ENCODE peak calls at places on chromosomes 7 and 10, in four cellular contexts. U is GM12878, G is GM12891, S is K562. K is an unnamed sample.

GRCh38 chr10:71285180-71285545 is 33.9 kb upstream of the SLC29A3 start:
- DNase-seq in U (no peak), G (peak), S (peak), K (peak)

GRCh38 chr10:78913219-78914059 is 155.3 kb upstream of the ZMIZ1 start:
- DNase-seq in U (no peak), G (no peak), S (no peak), K (no peak)

GRCh38 chr7:2518101-2518500 is 1.5 kb upstream of the LFNG start:
- DNase-seq in U (no peak), G (no peak), S (no peak), K (no peak)

GRCh38 chr10:30737931-30738391 is 108.4 kb upstream of the LYZL2 start:
- DNase-seq in U (peak), G (no peak), S (no peak), K (no peak)

GRCh38 chr10:52679117-52679516 is 93.5 kb downstream of the MBL2 start:
- DNase-seq in U (no peak), G (no peak), S (no peak), K (no peak)

GRCh38 chr7:74429153-74429747 is 24.5 kb upstream of the GTF2IRD1 start:
- DNase-seq in U (no peak), G (no peak), S (no peak), K (no peak)

GRCh38 chr7:81478664-81479063 is 291.2 kb downstream of the HGF start:
- DNase-seq in U (no peak), G (no peak), S (no peak), K (no peak)

GRCh38 chr10:2477154-2477553 is 590.2 kb upstream of the PFKP start:
- DNase-seq in U (no peak), G (no peak), S (no peak), K (no peak)

GRCh38 chr10:77244746-77245145 is 392.9 kb downstream of the KCNMA1 start:
- DNase-seq in U (no peak), G (no peak), S (no peak), K (no peak)

GRCh38 chr10:77249901-77250459 is 387.6 kb downstream of the KCNMA1 start:
- DNase-seq in U (no peak), G (no peak), S (no peak), K (no peak)

GRCh38 chr10:77247076-77247561 is 390.5 kb downstream of the KCNMA1 start:
- DNase-seq in U (no peak), G (no peak), S (no peak), K (no peak)

GRCh38 chr10:77248104-77248503 is 389.5 kb downstream of the KCNMA1 start:
- DNase-seq in U (no peak), G (no peak), S (no peak), K (no peak)

DNA sequence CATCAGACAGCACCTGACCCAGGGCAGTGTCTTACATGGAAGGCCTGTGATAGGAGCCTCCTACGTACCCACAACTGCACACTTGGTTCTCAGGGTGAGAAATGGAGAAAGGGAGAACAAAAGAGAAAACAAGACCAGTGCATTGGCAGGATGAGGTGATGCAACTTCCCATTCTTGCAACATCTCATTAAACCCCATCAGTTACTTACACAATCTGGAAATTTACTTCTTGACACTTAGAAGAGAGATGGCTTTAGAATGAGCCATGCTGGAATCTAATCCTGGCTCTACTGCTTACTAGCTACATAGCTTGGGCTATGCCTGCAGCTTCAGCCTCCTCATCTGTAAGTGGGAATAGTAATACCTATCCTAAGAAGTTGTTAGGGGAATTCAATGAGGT is 391.7 kb downstream of the KCNMA1 start:
- DNase-seq in U (no peak), G (no peak), S (no peak), K (peak)
- TF ChIP-seq SPI1 in U (no peak), G (no peak), S (no peak), K (no peak)

DNA sequence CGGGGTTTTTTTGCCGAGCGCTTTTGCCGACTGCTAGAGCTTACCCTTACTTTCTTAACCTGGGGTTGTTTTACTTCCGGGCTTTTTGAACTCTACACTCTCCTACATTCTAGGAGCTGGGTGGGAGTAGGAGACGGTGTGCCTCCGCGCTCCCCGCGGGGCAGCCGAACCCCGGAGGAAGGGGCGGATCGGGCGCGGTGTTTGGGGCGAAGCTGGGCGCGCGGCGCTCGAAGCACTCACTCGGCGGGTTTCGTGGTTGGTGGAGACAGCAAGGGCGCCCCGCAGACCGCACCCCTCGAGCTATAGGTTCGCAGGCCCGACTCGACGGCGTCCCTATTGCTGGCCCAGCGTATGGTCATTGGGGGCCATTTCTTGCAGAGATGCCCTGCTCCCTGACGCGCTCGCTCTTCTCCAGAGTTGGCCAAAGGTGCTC is 245 bp downstream of the ZNF518A start:
- DNase-seq in U (no peak), G (peak), S (peak), K (no peak)
- TF ChIP-seq SPI1 in U (no peak), G (no peak), S (no peak), K (no peak)

DNA sequence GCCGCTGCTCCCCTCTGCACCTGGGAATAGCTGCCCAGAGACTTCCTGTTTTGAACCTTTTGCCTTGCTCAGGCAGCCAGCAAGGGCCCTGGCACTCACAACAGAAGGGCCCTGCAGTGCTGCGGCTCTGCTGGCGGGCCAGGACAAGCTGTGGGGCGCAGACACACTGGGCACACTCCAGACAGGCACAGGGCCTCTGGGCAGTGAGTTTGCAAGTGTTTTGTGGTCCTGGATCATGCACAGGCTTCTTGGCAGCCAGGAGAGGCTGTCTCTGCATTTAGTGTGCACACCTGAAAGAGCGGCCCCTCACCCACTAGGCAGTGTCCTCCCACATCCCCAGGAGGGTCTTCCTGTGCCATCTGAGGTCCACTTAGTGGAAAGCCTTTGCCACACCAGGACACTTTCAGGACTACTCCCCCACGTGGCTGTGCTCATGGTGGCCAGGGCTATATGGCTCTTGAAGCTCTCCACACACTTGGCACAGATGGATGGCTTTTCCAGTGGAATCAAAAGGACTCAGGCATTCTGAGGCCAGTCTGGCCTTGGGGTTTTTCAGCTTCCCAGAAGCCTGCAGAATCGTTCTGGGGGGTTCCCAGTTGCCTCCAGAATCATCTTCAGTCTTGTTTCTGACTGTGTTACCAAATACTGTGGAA is 5.0 kb upstream of the ATP6V0E2 start:
- DNase-seq in U (no peak), G (no peak), S (no peak), K (no peak)
- TF ChIP-seq SPI1 in U (peak), G (peak), S (peak), K (peak)

DNA sequence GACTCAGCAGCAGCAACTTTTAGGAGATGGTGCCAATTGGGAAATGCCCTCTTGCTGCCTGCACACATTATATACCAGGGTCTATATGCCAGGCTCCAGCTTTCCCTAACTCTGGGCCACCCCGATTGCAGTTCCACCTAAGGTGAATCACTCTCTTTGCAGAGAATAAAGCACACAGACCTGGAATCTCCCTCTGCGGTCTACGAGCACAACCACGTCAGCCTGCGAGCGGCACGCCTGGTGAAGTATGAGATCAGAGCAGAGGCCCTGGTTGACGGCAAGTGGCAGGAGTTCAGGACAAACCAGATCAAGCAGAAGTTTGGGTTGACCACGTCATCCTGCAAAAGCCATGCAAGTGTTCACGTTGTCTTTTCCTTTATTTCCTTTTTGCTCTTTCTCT is 38.2 kb upstream of the PLEKHA1 start:
- DNase-seq in U (no peak), G (no peak), S (no peak), K (no peak)
- TF ChIP-seq SPI1 in U (no peak), G (no peak), S (no peak), K (no peak)

DNA sequence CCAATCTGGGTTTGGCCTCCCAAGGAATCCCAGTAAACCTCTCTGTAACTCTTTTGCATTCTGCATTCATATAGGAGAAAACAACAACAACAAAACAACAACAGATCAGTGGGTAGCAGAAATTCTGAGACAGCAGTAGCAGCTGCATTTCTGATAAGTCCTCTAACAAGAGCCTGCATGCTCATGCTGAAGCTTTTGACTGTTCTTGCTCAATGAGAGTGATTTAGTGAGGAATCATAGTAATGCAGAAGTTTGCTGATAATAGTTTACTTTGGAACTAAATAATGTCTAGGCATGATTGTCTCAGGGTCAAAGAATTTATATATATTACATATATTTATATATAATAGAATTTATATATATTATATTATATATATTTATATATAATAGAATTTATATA is 35.2 kb downstream of the BMPER start:
- DNase-seq in U (no peak), G (no peak), S (no peak), K (no peak)
- TF ChIP-seq SPI1 in U (no peak), G (no peak), S (no peak), K (no peak)

DNA sequence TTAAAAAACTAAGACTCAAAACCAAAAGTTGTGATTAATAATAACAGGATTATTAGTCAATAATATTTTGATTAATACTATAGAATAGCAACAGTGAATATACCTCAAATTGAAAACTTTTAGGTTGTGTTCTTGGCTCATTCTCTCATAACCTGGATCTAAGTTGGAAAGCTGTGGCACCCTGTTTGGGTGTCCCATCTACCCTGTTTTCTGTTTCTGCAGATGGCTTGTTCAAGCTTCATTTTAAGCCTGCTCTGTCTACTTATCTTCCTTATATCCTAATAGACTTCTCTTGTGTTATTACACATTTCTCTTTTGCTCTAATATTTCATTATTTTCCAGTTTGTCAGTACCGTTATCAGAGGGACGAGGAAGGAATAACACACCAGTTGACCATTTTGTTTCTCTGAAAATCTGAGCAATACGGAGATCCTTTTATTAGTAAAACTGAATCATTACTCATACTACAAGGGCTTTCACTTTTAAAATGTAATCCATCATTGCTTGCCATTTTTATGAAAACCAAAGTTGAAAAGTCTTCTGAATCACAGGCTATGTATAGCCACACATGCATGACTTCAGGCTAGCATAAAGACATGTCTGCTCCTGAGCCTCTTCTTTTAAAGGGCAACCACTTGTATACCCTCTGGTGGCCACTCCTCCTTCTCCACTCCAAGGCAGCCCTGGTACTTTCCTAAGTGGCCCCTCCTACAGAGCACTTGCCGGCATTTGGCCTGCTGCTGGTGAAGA is 22.3 kb downstream of the COX15 start:
- DNase-seq in U (peak), G (no peak), S (peak), K (no peak)
- TF ChIP-seq SPI1 in U (no peak), G (no peak), S (no peak), K (no peak)

GRCh38 chr10:62459072-62459471 is 84.9 kb downstream of the ZNF365 start:
- DNase-seq in U (no peak), G (no peak), S (no peak), K (no peak)
- TF ChIP-seq SPI1 in U (no peak), G (no peak), S (no peak), K (no peak)

GRCh38 chr10:131072651-131073468 is 238.7 kb downstream of the TCERG1L start:
- DNase-seq in U (no peak), G (no peak), S (no peak), K (no peak)
- TF ChIP-seq SPI1 in U (no peak), G (no peak), S (no peak), K (no peak)

K was measured in HL-60.